ENCODE peak calls at places on chromosomes 3 and 15, in four cellular contexts. D is stimulated activated CD4-positive, alpha-beta T cell treated with anti-CD3 and anti-CD28 coated beads, Interleukin-15, amount 100 ng/mL, for 1 hour; J is SW480; L is testis. E is an unnamed sample.

GRCh38 chr3:69881756-69882428 is 117.6 kb upstream of the SAMMSON start:
- DNase-seq in D (no peak), J (no peak), L (no peak), E (no peak)

GRCh38 chr3:31043184-31043819 is 148.8 kb upstream of the GADL1 start:
- DNase-seq in D (no peak), J (no peak), L (no peak), E (no peak)

GRCh38 chr3:188006726-188007393 is 147.1 kb upstream of the LPP start:
- DNase-seq in D (no peak), J (no peak), L (no peak), E (no peak)

GRCh38 chr15:31206386-31207174 is 105.1 kb upstream of the TRPM1 start:
- DNase-seq in D (no peak), J (no peak), L (no peak), E (no peak)

GRCh38 chr3:194351080-194351672 is at the start of gene CPN2:
- DNase-seq in D (no peak), J (no peak), L (no peak), E (no peak)

GRCh38 chr3:13879102-13879945 is 547 bp downstream of the WNT7A start:
- DNase-seq in D (no peak), J (peak; percentile 32), L (no peak), E (no peak)

GRCh38 chr3:30185872-30186271 is 420.5 kb upstream of the TGFBR2 start:
- DNase-seq in D (no peak), J (no peak), L (no peak), E (no peak)

GRCh38 chr3:51982352-51982837 is 940 bp upstream of the ACY1 start:
- DNase-seq in D (no peak), J (peak; percentile 94), L (no peak), E (peak; percentile 54)

GRCh38 chr3:123284399-123285010 is 82.8 kb downstream of the SEC22A start:
- DNase-seq in D (no peak), J (no peak), L (no peak), E (no peak)

GRCh38 chr3:188323067-188323842 is 169.3 kb downstream of the LPP start:
- DNase-seq in D (no peak), J (peak; percentile 9), L (no peak), E (no peak)

GRCh38 chr3:14235896-14236295 is 57.3 kb downstream of the LSM3 start:
- DNase-seq in D (no peak), J (no peak), L (no peak), E (no peak)

GRCh38 chr3:149371001-149371722 is 6.3 kb downstream of the TM4SF1 start:
- DNase-seq in D (no peak), J (no peak), L (no peak), E (peak; percentile 95)

GRCh38 chr3:128987701-128988100 is 6.2 kb downstream of the CFAP92 start:
- DNase-seq in D (no peak), J (no peak), L (no peak), E (no peak)

GRCh38 chr3:163422671-163423070 is 1655.6 kb downstream of the SI start:
- DNase-seq in D (no peak), J (no peak), L (no peak), E (no peak)

GRCh38 chr3:39190281-39191025 is 1.9 kb downstream of the XIRP1 start:
- DNase-seq in D (no peak), J (no peak), L (no peak), E (no peak)

GRCh38 chr3:67017211-67017610 is 19.1 kb downstream of the KBTBD8 start:
- DNase-seq in D (no peak), J (no peak), L (no peak), E (no peak)

GRCh38 chr3:187403768-187404270 is 35.6 kb downstream of the RTP4 start:
- DNase-seq in D (no peak), J (peak; percentile 80), L (no peak), E (peak; percentile 96)

GRCh38 chr3:194136519-194137313 is 768 bp downstream of the HES1 start:
- DNase-seq in D (peak; percentile 8), J (peak; percentile 77), L (peak; percentile 73), E (peak; percentile 27)

GRCh38 chr3:115623414-115623868 is at the start of gene GAP43:
- DNase-seq in D (no peak), J (peak; percentile 50), L (peak; percentile 37), E (peak; percentile 5)

GRCh38 chr3:45409921-45410320 is 21.5 kb downstream of the LARS2 start:
- DNase-seq in D (no peak), J (no peak), L (peak; percentile 65), E (no peak)

GRCh38 chr3:177598110-177598833 is 401.0 kb upstream of the TBL1XR1 start:
- DNase-seq in D (no peak), J (no peak), L (no peak), E (no peak)

GRCh38 chr15:70200511-70200991 is 102.8 kb upstream of the TLE3 start:
- DNase-seq in D (no peak), J (no peak), L (no peak), E (no peak)

GRCh38 chr3:78255403-78255802 is 1215.5 kb downstream of the ROBO2 start:
- DNase-seq in D (no peak), J (peak; percentile 5), L (no peak), E (no peak)

GRCh38 chr15:51714911-51715310 is 22.5 kb downstream of the LYSMD2 start:
- DNase-seq in D (no peak), J (no peak), L (no peak), E (no peak)

GRCh38 chr15:31381801-31382692 is 55.4 kb downstream of the KLF13 start:
- DNase-seq in D (no peak), J (no peak), L (no peak), E (no peak)

E was measured in SK-MEL-5.